ENCODE peak calls at places on chromosomes 12 and 14, in six cellular contexts. One of them, this sample, is unnamed.

GRCh38 chr12:113334786-113335539 is at the start of gene SLC8B1:
- DNase-seq in posterior cingulate gyrus: peak
- DNase-seq in pulmonary artery endothelial cell: peak
- DNase-seq in keratinocyte: no peak
- DNase-seq in AG09319: peak
- DNase-seq in endothelial cell: peak
- DNase-seq in this sample: peak

GRCh38 chr12:29176951-29177350 is 27.9 kb downstream of the FAR2 start:
- DNase-seq in posterior cingulate gyrus: no peak
- DNase-seq in pulmonary artery endothelial cell: no peak
- DNase-seq in keratinocyte: no peak
- DNase-seq in AG09319: peak
- DNase-seq in endothelial cell: no peak
- DNase-seq in this sample: no peak

GRCh38 chr14:64118892-64119291 is 175.3 kb downstream of the ESR2 start:
- DNase-seq in posterior cingulate gyrus: no peak
- DNase-seq in pulmonary artery endothelial cell: no peak
- DNase-seq in keratinocyte: no peak
- DNase-seq in AG09319: no peak
- DNase-seq in endothelial cell: no peak
- DNase-seq in this sample: no peak

GRCh38 chr14:54086780-54087179 is 130.2 kb upstream of the BMP4 start:
- DNase-seq in posterior cingulate gyrus: no peak
- DNase-seq in pulmonary artery endothelial cell: no peak
- DNase-seq in keratinocyte: no peak
- DNase-seq in AG09319: no peak
- DNase-seq in endothelial cell: no peak
- DNase-seq in this sample: no peak

GRCh38 chr12:15256760-15257159 is 35.5 kb upstream of the RERG start:
- DNase-seq in posterior cingulate gyrus: no peak
- DNase-seq in pulmonary artery endothelial cell: no peak
- DNase-seq in keratinocyte: no peak
- DNase-seq in AG09319: peak
- DNase-seq in endothelial cell: no peak
- DNase-seq in this sample: no peak

GRCh38 chr12:110913119-110914056 is 7.0 kb downstream of the MYL2 start:
- DNase-seq in posterior cingulate gyrus: no peak
- DNase-seq in pulmonary artery endothelial cell: no peak
- DNase-seq in keratinocyte: no peak
- DNase-seq in AG09319: no peak
- DNase-seq in endothelial cell: no peak
- DNase-seq in this sample: no peak

GRCh38 chr14:74929242-74929641 is 6.2 kb upstream of the RPS6KL1 start:
- DNase-seq in posterior cingulate gyrus: no peak
- DNase-seq in pulmonary artery endothelial cell: no peak
- DNase-seq in keratinocyte: no peak
- DNase-seq in AG09319: no peak
- DNase-seq in endothelial cell: no peak
- DNase-seq in this sample: no peak

GRCh38 chr12:88836156-88836555 is 255.9 kb upstream of the KITLG start:
- DNase-seq in posterior cingulate gyrus: no peak
- DNase-seq in pulmonary artery endothelial cell: no peak
- DNase-seq in keratinocyte: no peak
- DNase-seq in AG09319: no peak
- DNase-seq in endothelial cell: no peak
- DNase-seq in this sample: no peak

GRCh38 chr14:22472935-22473854 is 115.8 kb downstream of the DAD1 start:
- DNase-seq in posterior cingulate gyrus: no peak
- DNase-seq in pulmonary artery endothelial cell: no peak
- DNase-seq in keratinocyte: no peak
- DNase-seq in AG09319: no peak
- DNase-seq in endothelial cell: peak
- DNase-seq in this sample: no peak

GRCh38 chr12:22255097-22255496 is 79.4 kb downstream of the ST8SIA1 start:
- DNase-seq in posterior cingulate gyrus: no peak
- DNase-seq in pulmonary artery endothelial cell: no peak
- DNase-seq in keratinocyte: peak
- DNase-seq in AG09319: no peak
- DNase-seq in endothelial cell: no peak
- DNase-seq in this sample: no peak

GRCh38 chr12:80400591-80400991 is 43.4 kb upstream of the PTPRQ start:
- DNase-seq in posterior cingulate gyrus: peak
- DNase-seq in pulmonary artery endothelial cell: no peak
- DNase-seq in keratinocyte: no peak
- DNase-seq in AG09319: no peak
- DNase-seq in endothelial cell: no peak
- DNase-seq in this sample: no peak

GRCh38 chr14:52005625-52006024 is 16.3 kb downstream of the RTRAF start:
- DNase-seq in posterior cingulate gyrus: no peak
- DNase-seq in pulmonary artery endothelial cell: no peak
- DNase-seq in keratinocyte: no peak
- DNase-seq in AG09319: no peak
- DNase-seq in endothelial cell: no peak
- DNase-seq in this sample: no peak

GRCh38 chr12:5586201-5586600 is 154.3 kb downstream of the NTF3 start:
- DNase-seq in posterior cingulate gyrus: no peak
- DNase-seq in pulmonary artery endothelial cell: peak
- DNase-seq in keratinocyte: no peak
- DNase-seq in AG09319: no peak
- DNase-seq in endothelial cell: no peak
- DNase-seq in this sample: no peak

GRCh38 chr14:100761481-100761880 is 34.8 kb downstream of the DLK1 start:
- DNase-seq in posterior cingulate gyrus: no peak
- DNase-seq in pulmonary artery endothelial cell: no peak
- DNase-seq in keratinocyte: peak
- DNase-seq in AG09319: no peak
- DNase-seq in endothelial cell: no peak
- DNase-seq in this sample: no peak

GRCh38 chr14:92880851-92881250 is 42.1 kb upstream of the CHGA start:
- DNase-seq in posterior cingulate gyrus: no peak
- DNase-seq in pulmonary artery endothelial cell: no peak
- DNase-seq in keratinocyte: no peak
- DNase-seq in AG09319: no peak
- DNase-seq in endothelial cell: no peak
- DNase-seq in this sample: no peak

GRCh38 chr12:26227376-26227775 is 32.0 kb downstream of the SSPN start:
- DNase-seq in posterior cingulate gyrus: no peak
- DNase-seq in pulmonary artery endothelial cell: no peak
- DNase-seq in keratinocyte: no peak
- DNase-seq in AG09319: no peak
- DNase-seq in endothelial cell: no peak
- DNase-seq in this sample: no peak

GRCh38 chr14:91228112-91229004 is 16.1 kb downstream of the GPR68 start:
- DNase-seq in posterior cingulate gyrus: peak
- DNase-seq in pulmonary artery endothelial cell: no peak
- DNase-seq in keratinocyte: no peak
- DNase-seq in AG09319: no peak
- DNase-seq in endothelial cell: no peak
- DNase-seq in this sample: peak

GRCh38 chr14:33040548-33041140 is 102.0 kb downstream of the NPAS3 start:
- DNase-seq in posterior cingulate gyrus: no peak
- DNase-seq in pulmonary artery endothelial cell: no peak
- DNase-seq in keratinocyte: no peak
- DNase-seq in AG09319: no peak
- DNase-seq in endothelial cell: no peak
- DNase-seq in this sample: no peak

GRCh38 chr14:102235275-102235897 is 69.6 kb downstream of the MOK start:
- DNase-seq in posterior cingulate gyrus: peak
- DNase-seq in pulmonary artery endothelial cell: peak
- DNase-seq in keratinocyte: peak
- DNase-seq in AG09319: peak
- DNase-seq in endothelial cell: peak
- DNase-seq in this sample: peak

GRCh38 chr14:35196571-35196970 is 74.2 kb downstream of the PRORP start:
- DNase-seq in posterior cingulate gyrus: no peak
- DNase-seq in pulmonary artery endothelial cell: no peak
- DNase-seq in keratinocyte: peak
- DNase-seq in AG09319: no peak
- DNase-seq in endothelial cell: no peak
- DNase-seq in this sample: no peak

GRCh38 chr14:71319646-71320045 is 412.4 kb downstream of the PCNX1 start:
- DNase-seq in posterior cingulate gyrus: no peak
- DNase-seq in pulmonary artery endothelial cell: no peak
- DNase-seq in keratinocyte: no peak
- DNase-seq in AG09319: no peak
- DNase-seq in endothelial cell: no peak
- DNase-seq in this sample: no peak

GRCh38 chr12:116659771-116660481 is 77.9 kb downstream of the SPRING1 start:
- DNase-seq in posterior cingulate gyrus: no peak
- DNase-seq in pulmonary artery endothelial cell: no peak
- DNase-seq in keratinocyte: no peak
- DNase-seq in AG09319: no peak
- DNase-seq in endothelial cell: no peak
- DNase-seq in this sample: no peak

GRCh38 chr14:100834441-100835277 is 8.7 kb downstream of the MEG3 start:
- DNase-seq in posterior cingulate gyrus: peak
- DNase-seq in pulmonary artery endothelial cell: no peak
- DNase-seq in keratinocyte: no peak
- DNase-seq in AG09319: no peak
- DNase-seq in endothelial cell: no peak
- DNase-seq in this sample: no peak

GRCh38 chr12:124916370-124917134 is 2.1 kb upstream of the UBC start:
- DNase-seq in posterior cingulate gyrus: peak
- DNase-seq in pulmonary artery endothelial cell: peak
- DNase-seq in keratinocyte: no peak
- DNase-seq in AG09319: no peak
- DNase-seq in endothelial cell: no peak
- DNase-seq in this sample: peak

GRCh38 chr12:119178544-119179334 is at the start of gene HSPB8:
- DNase-seq in posterior cingulate gyrus: peak
- DNase-seq in pulmonary artery endothelial cell: no peak
- DNase-seq in keratinocyte: no peak
- DNase-seq in AG09319: peak
- DNase-seq in endothelial cell: peak
- DNase-seq in this sample: no peak

GRCh38 chr12:58917699-58918334 is 2.5 kb downstream of the LRIG3 start:
- DNase-seq in posterior cingulate gyrus: no peak
- DNase-seq in pulmonary artery endothelial cell: no peak
- DNase-seq in keratinocyte: no peak
- DNase-seq in AG09319: no peak
- DNase-seq in endothelial cell: no peak
- DNase-seq in this sample: no peak

GRCh38 chr12:108888031-108888430 is 8.1 kb downstream of the DAO start:
- DNase-seq in posterior cingulate gyrus: no peak
- DNase-seq in pulmonary artery endothelial cell: no peak
- DNase-seq in keratinocyte: no peak
- DNase-seq in AG09319: no peak
- DNase-seq in endothelial cell: no peak
- DNase-seq in this sample: no peak

GRCh38 chr12:123741937-123742572 is 20.0 kb upstream of the DNAH10 start:
- DNase-seq in posterior cingulate gyrus: no peak
- DNase-seq in pulmonary artery endothelial cell: no peak
- DNase-seq in keratinocyte: no peak
- DNase-seq in AG09319: no peak
- DNase-seq in endothelial cell: no peak
- DNase-seq in this sample: peak

GRCh38 chr14:33335366-33335765 is 396.7 kb downstream of the NPAS3 start:
- DNase-seq in posterior cingulate gyrus: no peak
- DNase-seq in pulmonary artery endothelial cell: no peak
- DNase-seq in keratinocyte: no peak
- DNase-seq in AG09319: no peak
- DNase-seq in endothelial cell: no peak
- DNase-seq in this sample: no peak

GRCh38 chr12:68020699-68021098 is 31.5 kb downstream of the IFNG-AS1 start:
- DNase-seq in posterior cingulate gyrus: no peak
- DNase-seq in pulmonary artery endothelial cell: no peak
- DNase-seq in keratinocyte: no peak
- DNase-seq in AG09319: no peak
- DNase-seq in endothelial cell: no peak
- DNase-seq in this sample: no peak

GRCh38 chr14:100592972-100593371 is 5.8 kb upstream of the BEGAIN start:
- DNase-seq in posterior cingulate gyrus: no peak
- DNase-seq in pulmonary artery endothelial cell: no peak
- DNase-seq in keratinocyte: no peak
- DNase-seq in AG09319: no peak
- DNase-seq in endothelial cell: no peak
- DNase-seq in this sample: no peak

GRCh38 chr14:73762375-73762822 is 48.2 kb upstream of the PNMA1 start:
- DNase-seq in posterior cingulate gyrus: no peak
- DNase-seq in pulmonary artery endothelial cell: no peak
- DNase-seq in keratinocyte: no peak
- DNase-seq in AG09319: no peak
- DNase-seq in endothelial cell: no peak
- DNase-seq in this sample: peak

This sample was measured in activated CD4-positive, alpha-beta memory T cell treated with anti-CD3 and anti-CD28 coated beads, Interleukin-2, amount 10 ng/mL, durations not matched to agents 7 days and 5 days.